ENCODE peak calls at places on chromosomes 6 and 20, in ten cellular contexts. J is Panc1, K is SJSA1, H is spleen, L is keratinocyte, S is colonic mucosa, X is mammary epithelial cell, D is neural progenitor cell, A is SJCRH30, F is mesenchymal stem cell. C is an unnamed sample. For H3K27me3 and H3K36me3, the result is how much of the 10 kb centered on the place peaks cover.

GRCh38 chr6:168730931-168731716 is 290.1 kb downstream of the SMOC2 start:
- DNase-seq in J (no peak), L (no peak), H (no peak), K (no peak), S (no peak), D (no peak), A (no peak), F (no peak), X (no peak), C (no peak)

GRCh38 chr20:50049442-50050026 is 63.4 kb downstream of the UBE2V1 start:
- DNase-seq in H (peak), K (no peak), A (no peak), F (no peak), J (no peak), L (no peak), S (no peak), X (no peak), D (no peak), C (no peak)

GRCh38 chr6:18207949-18208348 is 52.7 kb downstream of the KDM1B start:
- DNase-seq in S (no peak), D (no peak), F (no peak), K (no peak), J (no peak), X (no peak), A (no peak), L (no peak), H (no peak), C (no peak)

GRCh38 chr20:4898282-4898681 is 103.0 kb downstream of the SLC23A2 start:
- DNase-seq in S (peak), L (peak), F (peak), X (peak), D (no peak), J (no peak), K (no peak), A (peak), H (no peak), C (peak)

GRCh38 chr20:48189177-48189576 is 403.9 kb upstream of the SULF2 start:
- DNase-seq in L (no peak), X (peak), J (no peak), K (no peak), A (peak), S (no peak), H (no peak), D (peak), F (peak), C (peak)

GRCh38 chr6:23031986-23032385 is 462.6 kb downstream of the HDGFL1 start:
- DNase-seq in X (no peak), A (no peak), F (peak), K (no peak), L (no peak), J (no peak), D (no peak), S (no peak), H (no peak), C (peak)

GRCh38 chr20:63736893-63737689 is 627 bp downstream of the LIME1 start:
- DNase-seq in H (peak), A (no peak), J (no peak), L (no peak), F (no peak), X (no peak), K (no peak), S (peak), D (no peak), C (no peak)

GRCh38 chr6:139473239-139473701 is 98.8 kb upstream of the CITED2 start:
- DNase-seq in K (no peak), D (peak), F (peak), H (no peak), X (no peak), J (no peak), S (no peak), A (peak), L (no peak), C (no peak)

GRCh38 chr20:49445176-49445575 is 37.3 kb downstream of the KCNB1 start:
- DNase-seq in S (no peak), K (no peak), H (no peak), J (no peak), F (no peak), X (peak), D (no peak), A (no peak), L (no peak), C (peak)

GRCh38 chr6:54431466-54431865 is 123.2 kb downstream of the TINAG start:
- DNase-seq in K (no peak), S (no peak), A (no peak), X (no peak), D (no peak), H (no peak), J (no peak), L (no peak), F (no peak), C (no peak)

GRCh38 chr6:36924131-36924530 is 30.4 kb upstream of the PI16 start:
- DNase-seq in X (no peak), K (no peak), J (no peak), S (no peak), F (peak), H (no peak), D (no peak), A (no peak), L (no peak), C (no peak)

GRCh38 chr6:215335-216034 is 76.8 kb upstream of the DUSP22 start:
- DNase-seq in X (peak), A (no peak), F (no peak), H (no peak), D (no peak), S (no peak), L (peak), J (no peak), K (no peak), C (peak)

GRCh38 chr6:53197553-53197952 is 48.9 kb upstream of the GCM1 start:
- DNase-seq in S (no peak), X (no peak), H (no peak), F (no peak), A (no peak), D (no peak), J (no peak), K (no peak), L (no peak), C (no peak)

GRCh38 chr6:145043926-145044500 is 691.3 kb downstream of the EPM2A start:
- DNase-seq in X (no peak), F (no peak), S (no peak), A (no peak), L (no peak), J (no peak), H (no peak), D (no peak), K (no peak), C (no peak)

GRCh38 chr6:20404641-20405032 is 3.0 kb downstream of the E2F3 start:
- DNase-seq in A (peak), J (peak), L (peak), F (peak), X (peak), S (peak), H (peak), D (peak), K (peak), C (peak)

GRCh38 chr6:16756660-16757270 is 4.5 kb downstream of the ATXN1 start:
- DNase-seq in S (no peak), A (no peak), K (no peak), X (peak), L (no peak), H (no peak), F (peak), D (no peak), J (no peak), C (peak)

GRCh38 chr6:2770171-2770570 is 5.0 kb downstream of the WRNIP1 start:
- DNase-seq in K (no peak), J (no peak), L (no peak), H (peak), F (no peak), X (no peak), D (no peak), S (no peak), A (peak), C (no peak)

GRCh38 chr20:34941224-34941623 is 14.4 kb downstream of the GSS start:
- DNase-seq in S (no peak), K (no peak), H (no peak), A (no peak), X (no peak), F (no peak), D (no peak), L (no peak), J (no peak), C (peak)

GRCh38 chr6:56749632-56750151 is 107.0 kb upstream of the DST start:
- DNase-seq in S (no peak), X (peak), D (no peak), L (no peak), J (peak), A (peak), H (no peak), K (peak), F (peak), C (peak)

GRCh38 chr6:15952231-15953151 is 176.4 kb upstream of the MYLIP start:
- DNase-seq in H (no peak), D (no peak), S (no peak), K (no peak), F (no peak), L (no peak), J (no peak), A (no peak), X (no peak), C (no peak)

GRCh38 chr6:141848029-141848890 is 284.5 kb upstream of the GJE1 start:
- DNase-seq in A (no peak), K (no peak), S (no peak), X (peak), H (no peak), L (no peak), J (no peak), D (no peak), F (no peak), C (peak)

GRCh38 chr6:134420638-134421181 is 102.8 kb upstream of the SGK1 start:
- DNase-seq in F (peak), H (no peak), L (no peak), X (peak), D (no peak), K (peak), J (no peak), A (no peak), S (no peak), C (peak)

GRCh38 chr20:31943052-31943471 is 8.8 kb downstream of the PDRG1 start:
- DNase-seq in S (no peak), L (no peak), F (no peak), K (no peak), H (no peak), J (no peak), D (no peak), A (no peak), X (no peak), C (no peak)

DNA sequence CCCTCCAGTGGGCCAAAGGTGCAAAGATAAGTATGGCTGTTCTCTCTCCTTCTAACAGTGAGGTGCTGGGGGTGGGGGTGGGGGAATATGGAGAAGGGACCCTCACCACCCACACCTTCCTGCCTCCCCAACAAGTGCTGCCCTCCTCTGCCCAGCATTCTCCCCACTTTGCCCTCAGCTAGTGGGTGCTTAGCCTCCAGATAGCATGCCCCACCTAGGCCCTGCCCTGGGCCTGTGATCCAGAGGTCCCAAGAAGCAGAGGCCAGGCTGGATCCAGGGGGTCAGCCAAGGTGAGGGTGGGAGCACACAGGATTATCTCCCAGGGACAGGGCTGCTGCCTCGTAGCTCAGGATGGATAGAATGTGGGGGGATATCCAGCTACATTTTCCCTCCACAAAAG is 1.2 kb downstream of the ADISSP start:
- DNase-seq in S (no peak), H (peak), J (no peak), X (no peak), L (no peak), D (no peak), A (no peak), F (no peak), K (no peak), C (no peak)
- H3K4me3 ChIP-seq in S (no peak), H (peak), J (peak), X (peak), L (peak), D (peak), A (no peak), F (no peak), K (no peak), C (no peak)

GRCh38 chr6:106247733-106248132 is 77.8 kb downstream of the ATG5 start:
- DNase-seq in F (no peak), A (no peak), L (no peak), H (no peak), S (no peak), J (no peak), K (no peak), X (no peak), D (no peak), C (no peak)
- H3K27me3 ChIP-seq in F (under half), A (under half), L (under half), H (under half), S (under half), J (under half), K (under half), X (under half), D (under half), C (under half)

DNA sequence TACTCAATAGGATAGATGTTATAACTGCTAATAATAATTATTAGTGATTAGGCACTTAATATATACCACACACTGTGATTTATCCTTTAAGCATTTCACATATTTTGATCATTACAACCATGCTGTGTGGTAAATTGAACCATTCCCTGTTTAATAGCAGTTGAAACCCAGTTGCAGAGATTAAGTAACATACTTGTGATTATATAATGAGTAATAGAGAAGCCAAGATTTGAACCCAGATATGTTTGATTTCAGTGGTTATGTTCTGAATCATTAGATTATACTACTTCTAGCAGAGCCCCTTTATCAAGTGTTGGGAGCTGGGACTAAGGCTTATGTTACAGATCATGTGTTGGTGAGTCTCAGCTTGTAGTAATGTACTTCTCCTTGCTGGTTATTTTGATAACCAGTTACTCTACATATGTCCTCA is 44.1 kb downstream of the STK4 start:
- DNase-seq in A (no peak), J (no peak), F (peak), H (no peak), D (no peak), K (no peak), S (no peak), X (peak), L (no peak), C (peak)
- H3K36me3 ChIP-seq in A (under half), J (under half), F (under half), H (under half), D (under half), K (under half), S (under half), X (under half), L (under half), C (under half)

GRCh38 chr20:57622579-57623381 is 2.6 kb upstream of the ZBP1 start:
- DNase-seq in L (peak), F (no peak), H (peak), K (no peak), J (peak), S (peak), D (peak), X (peak), A (peak), C (peak)
- H3K4me3 ChIP-seq in L (no peak), F (peak), H (no peak), K (no peak), J (no peak), S (no peak), D (no peak), X (no peak), A (no peak), C (no peak)

GRCh38 chr6:41640436-41640835 is 2.2 kb downstream of the MDFI start:
- DNase-seq in X (no peak), S (no peak), J (no peak), L (no peak), K (no peak), A (peak), H (no peak), F (no peak), D (no peak), C (no peak)
- H3K27me3 ChIP-seq in X (under half), S (under half), J (under half), L (under half), K (under half), A (under half), H (half or more), F (half or more), D (half or more), C (under half)

DNA sequence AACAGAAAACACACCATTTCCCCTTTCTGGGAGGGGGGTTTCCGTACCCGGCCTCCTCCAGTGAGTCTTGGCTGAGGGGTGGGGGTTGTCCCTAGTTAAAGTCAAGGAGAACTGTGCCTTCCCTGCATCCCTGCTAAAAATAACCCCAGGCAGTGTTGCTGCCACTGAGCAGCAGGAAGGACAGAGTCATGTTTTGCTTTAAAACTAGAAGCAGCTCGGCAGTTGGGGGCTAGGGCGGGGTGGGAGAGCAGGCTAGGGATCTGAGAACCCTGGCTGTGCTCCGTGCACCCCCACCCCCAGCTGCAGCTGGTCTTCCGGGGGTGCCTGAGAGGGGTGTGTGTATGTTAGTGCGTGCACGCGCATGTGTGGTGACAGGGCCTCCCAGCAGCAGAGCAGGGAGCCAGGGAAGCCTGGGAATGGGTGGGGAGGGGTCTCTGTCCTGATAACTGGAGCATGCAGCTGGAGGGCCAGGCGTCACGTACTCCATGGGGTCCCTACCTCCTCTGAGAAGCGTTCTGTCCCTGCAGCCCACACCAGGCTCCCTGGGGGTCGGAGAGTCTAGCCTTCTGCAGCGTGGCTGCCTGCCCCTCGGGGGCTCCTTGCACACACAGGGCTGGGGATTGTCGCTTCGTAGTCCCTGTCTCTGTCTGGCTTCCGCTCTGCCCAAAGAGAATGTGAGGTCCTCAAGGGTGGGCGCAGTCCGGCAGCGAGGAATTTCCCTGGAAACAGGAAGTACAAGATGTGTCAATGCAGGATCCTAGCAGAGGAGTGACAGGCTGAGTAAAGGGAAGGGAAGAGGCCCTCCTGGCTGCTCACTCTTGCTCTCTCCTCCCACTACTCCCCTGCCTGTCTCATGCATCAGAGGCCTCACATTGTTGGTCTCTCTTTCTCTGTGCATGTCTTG is 16.8 kb upstream of the ARMC12 start:
- DNase-seq in L (no peak), H (peak), S (peak), F (peak), J (no peak), X (no peak), K (no peak), D (peak), A (no peak), C (peak)
- H3K36me3 ChIP-seq in L (under half), H (under half), S (under half), F (under half), J (under half), X (under half), K (under half), D (under half), A (under half), C (under half)

GRCh38 chr6:150765457-150765764 is 100.1 kb upstream of the MTHFD1L start:
- DNase-seq in X (no peak), S (no peak), D (no peak), A (no peak), F (no peak), J (no peak), L (no peak), H (no peak), K (no peak), C (no peak)
- H3K4me3 ChIP-seq in X (no peak), S (no peak), D (no peak), A (no peak), F (no peak), J (no peak), L (no peak), H (no peak), K (no peak), C (no peak)

DNA sequence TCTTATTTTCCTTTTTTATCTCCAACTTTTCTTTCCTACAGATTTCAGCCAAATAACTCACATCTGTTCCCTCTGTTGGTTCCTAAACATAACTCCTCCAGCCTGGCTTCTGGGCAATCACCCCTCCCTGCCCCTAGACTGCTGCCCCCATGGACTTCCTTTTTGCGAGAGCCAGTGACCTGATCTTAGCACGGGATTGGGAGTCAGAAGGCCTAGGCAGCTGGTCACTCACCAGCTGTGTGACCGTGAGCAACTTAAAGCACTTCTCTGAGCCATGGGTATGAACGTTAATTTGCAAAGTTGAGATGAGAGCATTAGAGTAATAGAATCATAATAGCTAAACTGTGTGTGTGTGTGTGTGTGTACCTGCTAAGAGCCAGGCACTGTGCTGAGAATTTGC is 4.5 kb upstream of the MMP9 start:
- DNase-seq in D (no peak), K (no peak), A (no peak), X (no peak), H (no peak), J (no peak), S (no peak), L (no peak), F (no peak), C (no peak)
- H3K27me3 ChIP-seq in D (under half), K (under half), A (under half), X (under half), H (under half), J (under half), S (under half), L (under half), F (half or more), C (under half)